ENCODE peak calls at places on chromosomes 3 and 15, in eight cellular contexts. H, C, F, W, J, D, O and E are unnamed samples.

GRCh38 chr15:42581272-42581730 is 5.9 kb downstream of the STARD9 start:
- DNase-seq in J (peak; percentile 70), O (peak; percentile 81), D (peak; percentile 91), F (peak; percentile 67), H (peak; percentile 90), W (peak; percentile 90), C (peak; percentile 75), E (peak; percentile 66)

GRCh38 chr3:14274999-14275961 is 96.7 kb downstream of the LSM3 start:
- DNase-seq in J (peak; percentile 31), D (peak; percentile 30), W (no peak), F (no peak), H (peak; percentile 43), C (no peak), O (no peak), E (peak; percentile 24)

GRCh38 chr3:156694536-156694935 is 20.1 kb downstream of the TIPARP start:
- DNase-seq in O (no peak), C (no peak), D (no peak), W (no peak), J (no peak), H (no peak), F (no peak), E (no peak)

GRCh38 chr3:52333869-52334557 is 17.9 kb downstream of the DNAH1 start:
- DNase-seq in C (peak; percentile 79), W (no peak), D (no peak), F (no peak), H (no peak), O (no peak), J (no peak), E (peak; percentile 15)

GRCh38 chr15:85318048-85318731 is 62.2 kb upstream of the AKAP13 start:
- DNase-seq in H (no peak), W (no peak), O (peak; percentile 26), F (peak; percentile 97), C (peak; percentile 81), J (peak; percentile 88), D (peak; percentile 53), E (peak; percentile 94)

GRCh38 chr3:150385296-150386242 is 22.5 kb upstream of the TSC22D2 start:
- DNase-seq in D (no peak), O (no peak), W (no peak), F (no peak), C (no peak), J (no peak), H (no peak), E (no peak)

GRCh38 chr15:91549581-91549980 is 303.9 kb upstream of the SLCO3A1 start:
- DNase-seq in O (no peak), H (no peak), D (no peak), C (no peak), J (no peak), F (no peak), W (no peak), E (no peak)

GRCh38 chr15:74206801-74207281 is 4.3 kb upstream of the STRA6 start:
- DNase-seq in C (no peak), H (no peak), O (no peak), D (peak; percentile 37), W (no peak), J (no peak), F (peak; percentile 55), E (no peak)

GRCh38 chr3:38722760-38723568 is 73.5 kb upstream of the SCN5A start:
- DNase-seq in J (peak; percentile 48), C (no peak), O (no peak), W (no peak), H (no peak), D (no peak), F (peak; percentile 55), E (peak; percentile 14)

GRCh38 chr15:69141286-69141701 is 19.1 kb upstream of the GLCE start:
- DNase-seq in J (no peak), W (no peak), O (no peak), H (peak; percentile 57), D (no peak), C (no peak), F (no peak), E (peak; percentile 14)

GRCh38 chr3:125125822-125126245 is 70.0 kb upstream of the HEG1 start:
- DNase-seq in J (peak; percentile 95), O (no peak), C (peak; percentile 58), D (peak; percentile 79), W (peak; percentile 80), H (peak; percentile 63), F (peak; percentile 95), E (peak; percentile 85)

GRCh38 chr15:42576776-42577175 is 1.4 kb downstream of the STARD9 start:
- DNase-seq in F (no peak), C (no peak), D (no peak), O (peak; percentile 54), J (no peak), H (peak; percentile 30), W (no peak), E (no peak)

GRCh38 chr3:141372656-141373055 is 4.4 kb downstream of the ZBTB38 start:
- DNase-seq in F (no peak), W (no peak), D (no peak), J (no peak), O (peak; percentile 7), C (no peak), H (no peak), E (no peak)

GRCh38 chr15:75065467-75065850 is 42.1 kb downstream of the PPCDC start:
- DNase-seq in C (no peak), J (no peak), W (peak; percentile 48), H (no peak), D (peak; percentile 27), F (no peak), O (peak; percentile 62), E (peak; percentile 52)

GRCh38 chr15:72179950-72180581 is 17.5 kb downstream of the GRAMD2A start:
- DNase-seq in W (no peak), H (no peak), F (no peak), C (no peak), D (no peak), J (peak; percentile 17), O (no peak), E (peak; percentile 47)

GRCh38 chr3:52056521-52056967 is at the start of gene DUSP7:
- DNase-seq in J (peak; percentile 59), W (peak; percentile 76), O (peak; percentile 80), D (peak; percentile 73), H (peak; percentile 88), C (peak; percentile 82), F (peak; percentile 67), E (peak; percentile 69)

GRCh38 chr3:54928056-54928770 is at the start of gene LRTM1:
- DNase-seq in W (no peak), O (no peak), H (no peak), F (no peak), D (no peak), C (no peak), J (no peak), E (no peak)

GRCh38 chr3:183764854-183765731 is 60.3 kb downstream of the MAP6D1 start:
- DNase-seq in D (no peak), C (no peak), W (no peak), O (no peak), F (peak; percentile 75), H (peak; percentile 23), J (peak; percentile 74), E (peak; percentile 87)

GRCh38 chr15:97545799-97546198 is 414.7 kb upstream of the ARRDC4 start:
- DNase-seq in O (no peak), J (no peak), H (no peak), W (no peak), F (no peak), C (no peak), D (no peak), E (no peak)

GRCh38 chr3:170741756-170742530 is 128.1 kb downstream of the RPL22L1 start:
- DNase-seq in O (no peak), J (no peak), D (no peak), W (no peak), H (no peak), F (peak; percentile 52), C (no peak), E (no peak)

GRCh38 chr3:186618318-186618938 is 5.6 kb downstream of the AHSG start:
- DNase-seq in J (no peak), C (no peak), F (no peak), H (no peak), W (no peak), O (no peak), D (no peak), E (no peak)

GRCh38 chr3:104273046-104273649 is 1093.6 kb upstream of the ALCAM start:
- DNase-seq in C (peak; percentile 52), W (no peak), H (no peak), O (peak; percentile 23), J (peak; percentile 66), D (peak; percentile 57), F (peak; percentile 53), E (peak; percentile 60)
- TF ChIP-seq CTCF in C (peak; percentile 82), W (peak; percentile 70), H (peak; percentile 76), O (peak; percentile 85), J (peak; percentile 88), D (peak; percentile 81), F (peak; percentile 81), E (peak; percentile 74)

GRCh38 chr3:143975549-143976152 is 4.0 kb downstream of the DIPK2A start:
- DNase-seq in C (peak; percentile 63), O (peak; percentile 60), H (no peak), J (peak; percentile 88), F (peak; percentile 81), W (no peak), D (peak; percentile 67), E (peak; percentile 89)
- H3K4me3 ChIP-seq in C (peak overlapping the region; percentile 74), O (peak overlapping the region; percentile 97), H (peak overlapping the region; percentile 9), J (peak overlapping the region; percentile 58), F (no peak overlapping the region), W (peak overlapping the region; percentile 25), D (peak overlapping the region; percentile 90), E (peak overlapping the region; percentile 76)

DNA sequence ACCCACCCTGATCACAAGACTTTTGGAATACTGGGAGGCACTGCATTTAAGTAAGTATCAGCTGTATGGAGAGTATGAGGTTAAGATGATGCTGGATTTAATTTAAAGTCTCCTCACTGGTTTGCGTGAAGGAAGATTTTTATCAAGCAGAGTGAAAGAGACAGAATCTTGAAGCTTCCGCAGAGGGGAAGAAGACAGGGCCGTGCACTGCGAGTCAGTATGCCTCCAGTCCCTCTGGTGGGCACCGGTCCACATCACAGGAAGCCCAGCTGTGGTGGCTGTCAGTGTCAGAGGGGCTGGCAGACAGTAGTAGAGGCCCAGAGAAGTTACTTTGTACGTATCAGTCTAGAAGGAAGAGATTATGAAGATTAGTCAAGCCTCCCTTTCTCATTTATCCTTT is 379.0 kb upstream of the TPRG1 start:
- DNase-seq in W (peak; percentile 65), C (no peak), O (no peak), J (peak; percentile 38), F (peak; percentile 41), H (peak; percentile 18), D (peak; percentile 69), E (peak; percentile 45)
- TF ChIP-seq CTCF in W (peak; percentile 38), C (no peak), O (no peak), J (peak; percentile 36), F (peak; percentile 49), H (peak; percentile 65), D (peak; percentile 48), E (peak; percentile 41)

GRCh38 chr15:56243774-56244236 is at the start of gene RFX7:
- DNase-seq in H (peak; percentile 93), D (peak; percentile 92), W (peak; percentile 84), O (peak; percentile 86), F (peak; percentile 58), J (peak; percentile 73), C (peak; percentile 81), E (peak; percentile 64)

GRCh38 chr15:56240390-56240789 is 3.3 kb downstream of the RFX7 start:
- DNase-seq in J (no peak), F (no peak), H (no peak), O (no peak), W (no peak), C (peak; percentile 21), D (no peak), E (no peak)

GRCh38 chr15:56242576-56243116 is 1.0 kb downstream of the RFX7 start:
- DNase-seq in J (no peak), C (peak; percentile 8), O (no peak), F (peak; percentile 22), H (no peak), D (no peak), W (no peak), E (peak; percentile 25)

GRCh38 chr15:56243117-56243773 is 434 bp downstream of the RFX7 start:
- DNase-seq in J (peak; percentile 39), O (peak; percentile 34), W (peak; percentile 68), D (peak; percentile 68), F (peak; percentile 42), H (peak; percentile 79), C (peak; percentile 26), E (peak; percentile 27)

GRCh38 chr15:56241374-56242085 is 2.1 kb downstream of the RFX7 start:
- DNase-seq in H (no peak), W (no peak), D (no peak), F (peak; percentile 27), J (peak; percentile 16), C (no peak), O (peak; percentile 43), E (no peak)
- H3K4me3 ChIP-seq in H (peak overlapping the region; percentile 71), W (peak overlapping the region; percentile 92), D (peak overlapping the region; percentile 76), F (peak overlapping the region; percentile 69), J (peak overlapping the region; percentile 78), C (peak overlapping the region; percentile 70), O (peak overlapping the region; percentile 71), E (peak overlapping the region; percentile 70)